ENCODE peak calls at places on chromosome 9, in four cellular contexts. One of them, this sample, is unnamed.

GRCh38 chr9:91315191-91315590 is 46.5 kb downstream of the AUH start:
- DNase-seq in germinal center: no peak
- DNase-seq in stimulated activated CD8-positive, alpha-beta memory T cell treated with anti-CD3 and anti-CD28 coated beads, Interleukin-4, amount 100 ng/mL, for 48 hours: no peak
- DNase-seq in NCI-H1105: no peak
- DNase-seq in this sample: no peak

GRCh38 chr9:98786750-98787510 is 9.4 kb downstream of the ANKS6 start:
- DNase-seq in NCI-H1105: no peak
- DNase-seq in germinal center: no peak
- DNase-seq in stimulated activated CD8-positive, alpha-beta memory T cell treated with anti-CD3 and anti-CD28 coated beads, Interleukin-4, amount 100 ng/mL, for 48 hours: no peak
- DNase-seq in this sample: no peak

GRCh38 chr9:35195683-35196082 is 33.9 kb downstream of the UNC13B start:
- DNase-seq in NCI-H1105: no peak
- DNase-seq in stimulated activated CD8-positive, alpha-beta memory T cell treated with anti-CD3 and anti-CD28 coated beads, Interleukin-4, amount 100 ng/mL, for 48 hours: no peak
- DNase-seq in germinal center: no peak
- DNase-seq in this sample: no peak

GRCh38 chr9:34190996-34191892 is 12.4 kb downstream of the UBAP1 start:
- DNase-seq in germinal center: no peak
- DNase-seq in stimulated activated CD8-positive, alpha-beta memory T cell treated with anti-CD3 and anti-CD28 coated beads, Interleukin-4, amount 100 ng/mL, for 48 hours: no peak
- DNase-seq in NCI-H1105: no peak
- DNase-seq in this sample: no peak

GRCh38 chr9:114035845-114036785 is 42.0 kb downstream of the AMBP start:
- DNase-seq in stimulated activated CD8-positive, alpha-beta memory T cell treated with anti-CD3 and anti-CD28 coated beads, Interleukin-4, amount 100 ng/mL, for 48 hours: peak
- DNase-seq in germinal center: no peak
- DNase-seq in NCI-H1105: no peak
- DNase-seq in this sample: no peak

GRCh38 chr9:20997503-20998076 is 33.9 kb downstream of the HACD4 start:
- DNase-seq in germinal center: peak
- DNase-seq in NCI-H1105: no peak
- DNase-seq in stimulated activated CD8-positive, alpha-beta memory T cell treated with anti-CD3 and anti-CD28 coated beads, Interleukin-4, amount 100 ng/mL, for 48 hours: no peak
- DNase-seq in this sample: peak

GRCh38 chr9:96450613-96451544 is 910 bp downstream of the HABP4 start:
- DNase-seq in stimulated activated CD8-positive, alpha-beta memory T cell treated with anti-CD3 and anti-CD28 coated beads, Interleukin-4, amount 100 ng/mL, for 48 hours: peak
- DNase-seq in NCI-H1105: no peak
- DNase-seq in germinal center: peak
- DNase-seq in this sample: no peak

GRCh38 chr9:112002847-112003457 is 106.3 kb downstream of the UGCG start:
- DNase-seq in germinal center: no peak
- DNase-seq in NCI-H1105: no peak
- DNase-seq in stimulated activated CD8-positive, alpha-beta memory T cell treated with anti-CD3 and anti-CD28 coated beads, Interleukin-4, amount 100 ng/mL, for 48 hours: no peak
- DNase-seq in this sample: no peak

GRCh38 chr9:114409842-114410241 is 22.1 kb upstream of the AKNA start:
- DNase-seq in germinal center: no peak
- DNase-seq in stimulated activated CD8-positive, alpha-beta memory T cell treated with anti-CD3 and anti-CD28 coated beads, Interleukin-4, amount 100 ng/mL, for 48 hours: no peak
- DNase-seq in NCI-H1105: no peak
- DNase-seq in this sample: no peak

GRCh38 chr9:121782514-121783110 is 131.2 kb downstream of the DAB2IP start:
- DNase-seq in germinal center: no peak
- DNase-seq in NCI-H1105: no peak
- DNase-seq in stimulated activated CD8-positive, alpha-beta memory T cell treated with anti-CD3 and anti-CD28 coated beads, Interleukin-4, amount 100 ng/mL, for 48 hours: no peak
- DNase-seq in this sample: no peak

GRCh38 chr9:132457508-132457907 is 47.5 kb downstream of the CFAP77 start:
- DNase-seq in NCI-H1105: no peak
- DNase-seq in stimulated activated CD8-positive, alpha-beta memory T cell treated with anti-CD3 and anti-CD28 coated beads, Interleukin-4, amount 100 ng/mL, for 48 hours: no peak
- DNase-seq in germinal center: no peak
- DNase-seq in this sample: no peak

GRCh38 chr9:36268007-36268427 is 9.8 kb upstream of the GNE start:
- DNase-seq in germinal center: no peak
- DNase-seq in NCI-H1105: no peak
- DNase-seq in stimulated activated CD8-positive, alpha-beta memory T cell treated with anti-CD3 and anti-CD28 coated beads, Interleukin-4, amount 100 ng/mL, for 48 hours: no peak
- DNase-seq in this sample: no peak

GRCh38 chr9:86735772-86736458 is 211.4 kb downstream of the GAS1 start:
- DNase-seq in stimulated activated CD8-positive, alpha-beta memory T cell treated with anti-CD3 and anti-CD28 coated beads, Interleukin-4, amount 100 ng/mL, for 48 hours: no peak
- DNase-seq in germinal center: no peak
- DNase-seq in NCI-H1105: no peak
- DNase-seq in this sample: no peak

GRCh38 chr9:17807670-17808282 is 228.9 kb downstream of the SH3GL2 start:
- DNase-seq in germinal center: no peak
- DNase-seq in NCI-H1105: no peak
- DNase-seq in stimulated activated CD8-positive, alpha-beta memory T cell treated with anti-CD3 and anti-CD28 coated beads, Interleukin-4, amount 100 ng/mL, for 48 hours: no peak
- DNase-seq in this sample: no peak

GRCh38 chr9:113005777-113006176 is 6.2 kb downstream of the ZNF883 start:
- DNase-seq in stimulated activated CD8-positive, alpha-beta memory T cell treated with anti-CD3 and anti-CD28 coated beads, Interleukin-4, amount 100 ng/mL, for 48 hours: no peak
- DNase-seq in germinal center: no peak
- DNase-seq in NCI-H1105: no peak
- DNase-seq in this sample: no peak

GRCh38 chr9:133226219-133227171 is 17.4 kb upstream of the OBP2B start:
- DNase-seq in germinal center: no peak
- DNase-seq in stimulated activated CD8-positive, alpha-beta memory T cell treated with anti-CD3 and anti-CD28 coated beads, Interleukin-4, amount 100 ng/mL, for 48 hours: no peak
- DNase-seq in NCI-H1105: no peak
- DNase-seq in this sample: no peak

GRCh38 chr9:28502189-28502588 is 928.9 kb upstream of the C9orf72 start:
- DNase-seq in stimulated activated CD8-positive, alpha-beta memory T cell treated with anti-CD3 and anti-CD28 coated beads, Interleukin-4, amount 100 ng/mL, for 48 hours: no peak
- DNase-seq in NCI-H1105: no peak
- DNase-seq in germinal center: no peak
- DNase-seq in this sample: no peak

GRCh38 chr9:79969866-79970265 is 398.1 kb downstream of the TLE4 start:
- DNase-seq in NCI-H1105: peak
- DNase-seq in germinal center: no peak
- DNase-seq in stimulated activated CD8-positive, alpha-beta memory T cell treated with anti-CD3 and anti-CD28 coated beads, Interleukin-4, amount 100 ng/mL, for 48 hours: no peak
- DNase-seq in this sample: no peak

GRCh38 chr9:136939996-136940525 is 4.5 kb downstream of the FBXW5 start:
- DNase-seq in germinal center: no peak
- DNase-seq in stimulated activated CD8-positive, alpha-beta memory T cell treated with anti-CD3 and anti-CD28 coated beads, Interleukin-4, amount 100 ng/mL, for 48 hours: no peak
- DNase-seq in NCI-H1105: no peak
- DNase-seq in this sample: no peak

GRCh38 chr9:26856413-26857032 is 36.1 kb downstream of the CAAP1 start:
- DNase-seq in germinal center: peak
- DNase-seq in NCI-H1105: peak
- DNase-seq in stimulated activated CD8-positive, alpha-beta memory T cell treated with anti-CD3 and anti-CD28 coated beads, Interleukin-4, amount 100 ng/mL, for 48 hours: no peak
- DNase-seq in this sample: peak

GRCh38 chr9:93951655-93952118 is 3.5 kb downstream of the BARX1 start:
- DNase-seq in stimulated activated CD8-positive, alpha-beta memory T cell treated with anti-CD3 and anti-CD28 coated beads, Interleukin-4, amount 100 ng/mL, for 48 hours: no peak
- DNase-seq in germinal center: no peak
- DNase-seq in NCI-H1105: no peak
- DNase-seq in this sample: no peak

GRCh38 chr9:128149951-128150593 is 819 bp downstream of the LCN2 start:
- DNase-seq in germinal center: no peak
- DNase-seq in stimulated activated CD8-positive, alpha-beta memory T cell treated with anti-CD3 and anti-CD28 coated beads, Interleukin-4, amount 100 ng/mL, for 48 hours: no peak
- DNase-seq in NCI-H1105: no peak
- DNase-seq in this sample: no peak

This sample was measured in Kasumi-1.